ENCODE peak calls at places on chromosomes 13 and 19, in five cellular contexts. J, N, E, C and F are unnamed samples.
A peak's percentile ranks its signal among the peaks of the same experiment; 100 is the strongest.

GRCh38 chr13:75762066-75762937 is 126.2 kb downstream of the LMO7 start:
- DNase-seq in E (peak; percentile 15), J (no peak), N (no peak), C (no peak), F (peak; percentile 74)

GRCh38 chr19:18868380-18869230 is 27.4 kb downstream of the CERS1 start:
- DNase-seq in J (no peak), N (no peak), E (no peak), C (no peak), F (no peak)

GRCh38 chr13:46595136-46595917 is 42.4 kb downstream of the LRCH1 start:
- DNase-seq in N (no peak), C (no peak), J (no peak), E (no peak), F (no peak)

GRCh38 chr19:12482505-12482886 is 2.1 kb downstream of the ZNF709 start:
- DNase-seq in J (no peak), N (no peak), E (no peak), C (no peak), F (no peak)

GRCh38 chr13:114115191-114115671 is 17.2 kb downstream of the RASA3 start:
- DNase-seq in E (peak; percentile 33), C (no peak), N (no peak), J (no peak), F (no peak)

GRCh38 chr19:32875428-32875827 is 5.9 kb upstream of the SLC7A9 start:
- DNase-seq in C (no peak), E (no peak), J (no peak), N (no peak), F (no peak)

GRCh38 chr19:13430790-13431582 is 75.3 kb downstream of the CACNA1A start:
- DNase-seq in N (peak; percentile 51), J (no peak), C (peak; percentile 39), E (peak; percentile 33), F (peak; percentile 57)

GRCh38 chr19:41960973-41961372 is 1.9 kb upstream of the RABAC1 start:
- DNase-seq in N (no peak), C (no peak), J (no peak), E (no peak), F (no peak)

GRCh38 chr13:99489028-99489427 is 12.2 kb upstream of the TM9SF2 start:
- DNase-seq in J (no peak), N (no peak), C (no peak), E (no peak), F (no peak)

GRCh38 chr13:68938639-68939038 is 1169.0 kb upstream of the ATXN8OS start:
- DNase-seq in J (no peak), E (no peak), N (no peak), C (no peak), F (no peak)

GRCh38 chr13:83121904-83122303 is 760.4 kb downstream of the SLITRK1 start:
- DNase-seq in N (no peak), E (no peak), J (no peak), C (no peak), F (no peak)

GRCh38 chr19:14310055-14310454 is 71.2 kb upstream of the ADGRE5 start:
- DNase-seq in E (no peak), J (no peak), C (no peak), N (no peak), F (no peak)

GRCh38 chr13:99941086-99941485 is 30.5 kb downstream of the ZIC5 start:
- DNase-seq in E (peak; percentile 86), C (no peak), J (no peak), N (no peak), F (peak; percentile 35)

GRCh38 chr19:46413262-46414031 is at the start of gene CCDC8:
- DNase-seq in C (no peak), N (no peak), E (no peak), J (peak; percentile 86), F (no peak)

GRCh38 chr19:52662631-52663030 is 24.5 kb upstream of the ZNF83 start:
- DNase-seq in N (peak; percentile 33), E (no peak), J (no peak), C (no peak), F (no peak)

GRCh38 chr13:44903596-44903995 is 85.7 kb downstream of the NUFIP1 start:
- DNase-seq in C (no peak), J (no peak), E (no peak), N (no peak), F (no peak)

GRCh38 chr13:44197791-44198770 is 175.5 kb upstream of the SERP2 start:
- DNase-seq in E (no peak), N (no peak), C (no peak), J (no peak), F (no peak)

GRCh38 chr13:64272681-64273080 is 2857.0 kb upstream of the PCDH20 start:
- DNase-seq in N (no peak), C (no peak), E (no peak), J (no peak), F (no peak)

GRCh38 chr13:95643814-95644598 is 500 bp downstream of the DZIP1 start:
- DNase-seq in N (no peak), E (peak; percentile 2), C (peak; percentile 80), J (no peak), F (no peak)

GRCh38 chr19:28522545-28522922 is 690.4 kb downstream of the UQCRFS1 start:
- DNase-seq in J (no peak), E (no peak), N (no peak), C (no peak), F (no peak)

GRCh38 chr13:50244355-50244912 is 229.2 kb downstream of the KCNRG start:
- DNase-seq in E (peak; percentile 59), N (no peak), J (no peak), C (no peak), F (no peak)

GRCh38 chr19:54281008-54281728 is at the start of gene LILRB2:
- DNase-seq in N (no peak), E (no peak), C (no peak), J (no peak), F (no peak)

GRCh38 chr13:111626371-111627305 is 306.2 kb downstream of the TEX29 start:
- DNase-seq in N (no peak), C (no peak), E (no peak), J (no peak), F (no peak)

GRCh38 chr19:45408830-45409593 is 2.6 kb downstream of the POLR1G start:
- DNase-seq in E (no peak), N (no peak), C (no peak), J (no peak), F (no peak)

DNA sequence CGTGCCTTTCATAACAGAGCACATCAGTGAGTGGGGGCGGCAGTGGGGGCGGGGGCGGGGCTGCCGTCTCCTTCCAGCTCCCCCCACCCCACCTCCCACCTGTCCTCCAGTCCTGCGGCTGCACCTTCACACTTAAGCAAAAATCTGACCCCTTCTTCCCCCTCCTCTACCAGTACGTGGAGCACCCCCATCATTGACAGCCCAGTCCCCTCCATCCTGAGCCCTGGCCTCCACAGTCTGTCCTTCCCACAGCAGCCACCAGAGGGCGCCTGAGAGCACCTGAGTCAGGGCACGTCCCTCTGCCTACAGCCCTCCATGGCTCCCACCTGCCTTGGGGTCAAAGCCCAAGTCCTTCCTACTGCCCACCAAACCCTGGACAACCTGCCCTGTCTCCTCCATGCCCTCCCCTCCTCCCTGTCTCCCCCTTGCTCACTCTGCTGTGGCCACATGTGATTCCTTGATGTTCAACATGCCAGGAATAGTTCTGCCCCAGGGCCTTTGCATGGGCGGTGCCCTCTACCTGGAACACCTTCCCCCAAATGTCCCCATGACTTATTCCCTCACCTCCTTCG is 4.0 kb downstream of the EBI3 start:
- DNase-seq in J (no peak), E (peak; percentile 45), N (peak; percentile 48), C (peak; percentile 84), F (no peak)
- TF ChIP-seq JUND in J (no peak), E (no peak), N (no peak), C (no peak), F (no peak)

DNA sequence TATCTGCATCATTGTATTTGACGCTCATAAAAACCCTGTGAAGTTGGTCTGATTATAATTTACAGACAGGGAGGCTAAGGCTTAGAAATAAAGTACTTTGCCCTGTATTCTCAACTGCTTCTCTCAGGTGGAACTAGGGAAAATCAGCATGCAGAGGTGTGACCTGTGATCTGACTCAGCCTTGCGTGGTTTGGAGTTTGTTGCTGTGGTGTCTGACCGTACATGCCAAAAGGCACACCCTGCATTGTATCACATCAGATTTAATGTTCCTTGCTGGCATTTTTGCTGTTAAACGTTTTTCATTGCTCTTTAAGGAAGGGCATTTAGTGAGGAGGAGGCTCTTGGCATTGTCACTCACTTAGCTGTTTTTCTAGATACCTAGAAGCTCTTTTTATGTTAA is 58.8 kb upstream of the C1QTNF9B start:
- DNase-seq in C (no peak), N (peak; percentile 31), J (no peak), E (no peak), F (no peak)
- TF ChIP-seq JUND in C (peak; percentile 24), N (peak; percentile 11), J (no peak), E (no peak), F (no peak)

DNA sequence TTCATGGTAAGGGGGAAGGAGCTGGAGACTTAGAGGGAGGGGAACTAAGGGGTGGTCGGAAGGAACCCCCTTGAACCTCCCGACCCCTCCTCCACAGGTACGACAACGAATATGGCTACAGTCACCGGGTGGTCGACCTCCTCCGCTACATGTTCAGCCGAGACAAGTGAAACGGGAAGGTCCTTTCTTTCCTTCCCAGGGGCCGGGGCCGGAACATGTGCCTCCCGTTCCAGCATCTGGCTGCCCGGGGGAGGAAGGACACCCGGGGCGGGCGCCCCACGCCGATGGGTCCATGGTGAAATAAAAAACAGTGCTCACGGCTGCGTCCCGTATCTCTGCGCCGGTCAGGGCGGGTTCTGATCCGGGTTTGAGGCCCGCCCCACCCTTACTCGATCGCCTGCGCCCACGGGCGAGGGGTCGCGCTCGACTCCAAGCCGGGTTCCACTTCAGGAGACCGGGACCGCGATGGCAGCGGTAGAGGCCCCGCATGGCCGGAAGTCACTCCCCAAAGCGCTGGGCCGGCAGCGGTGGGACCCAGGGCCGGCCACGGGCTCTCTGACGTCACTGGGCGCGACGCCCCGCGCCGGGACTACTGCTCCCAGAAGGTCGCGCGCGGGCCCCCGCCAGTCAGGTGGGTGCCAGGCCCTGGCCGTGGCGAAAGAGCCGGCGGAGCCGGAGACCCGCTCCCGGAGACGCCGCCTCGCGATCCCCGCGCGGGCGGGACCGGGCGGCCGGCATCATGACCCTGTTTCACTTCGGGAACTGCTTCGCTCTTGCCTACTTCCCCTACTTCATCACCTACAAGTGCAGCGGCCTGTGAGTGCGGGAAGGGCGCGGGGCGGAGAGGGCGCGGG is at the start of gene TMEM147:
- DNase-seq in C (peak; percentile 100), J (peak; percentile 50), E (peak; percentile 72), N (peak; percentile 70), F (peak; percentile 87)
- TF ChIP-seq JUND in C (no peak), J (no peak), E (peak; percentile 15), N (no peak), F (no peak)

DNA sequence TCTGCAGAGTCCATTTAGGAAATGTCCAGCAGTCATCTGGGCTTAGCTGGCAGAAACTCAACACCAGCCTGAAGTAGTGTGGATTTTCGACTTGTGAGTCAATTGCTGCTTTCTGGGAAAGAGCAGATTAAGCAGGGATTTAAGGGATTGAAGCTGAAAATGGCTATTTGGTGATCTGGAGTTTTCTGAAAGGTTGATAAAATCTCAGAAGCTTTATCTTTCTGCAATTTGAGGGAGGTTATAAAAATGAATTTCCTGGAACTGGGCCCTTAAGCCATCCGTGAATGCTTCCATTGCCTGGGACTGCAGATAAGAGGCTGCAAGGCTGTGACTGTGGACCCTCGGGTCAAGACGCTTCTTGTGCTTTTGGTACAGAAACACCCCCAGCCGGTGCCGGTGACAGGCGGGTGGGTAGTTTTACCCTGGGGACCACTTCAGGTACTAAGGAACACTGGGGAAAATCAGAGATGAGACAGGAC is 61.5 kb downstream of the COL4A1 start:
- DNase-seq in C (peak; percentile 50), J (no peak), E (no peak), N (no peak), F (no peak)
- TF ChIP-seq JUND in C (no peak), J (no peak), E (no peak), N (no peak), F (no peak)